ENCODE peak calls at places on chromosomes 4 and X, in four cellular contexts. O, R, K and Y are unnamed samples.

GRCh38 chr4:168759959-168760527 is 250.0 kb downstream of the CBR4 start:
- DNase-seq in O (no peak), R (no peak), K (no peak), Y (no peak)

GRCh38 chrX:48700951-48701653 is 4.6 kb downstream of the SUV39H1 start:
- DNase-seq in O (no peak), R (peak; percentile 6), K (no peak), Y (no peak)

GRCh38 chr4:151302432-151302831 is 23.0 kb downstream of the SH3D19 start:
- DNase-seq in O (no peak), R (peak; percentile 38), K (no peak), Y (no peak)

GRCh38 chr4:5787311-5787710 is 76.3 kb downstream of the EVC start:
- DNase-seq in O (no peak), R (no peak), K (peak; percentile 22), Y (peak; percentile 10)

GRCh38 chr4:25527044-25527443 is 128.6 kb upstream of the SLC34A2 start:
- DNase-seq in O (no peak), R (no peak), K (no peak), Y (no peak)

GRCh38 chrX:7996414-7996813 is 69.2 kb upstream of the PNPLA4 start:
- DNase-seq in O (peak; percentile 27), R (peak; percentile 40), K (no peak), Y (no peak)

GRCh38 chr4:157170321-157170720 is 50.2 kb upstream of the GRIA2 start:
- DNase-seq in O (no peak), R (peak; percentile 37), K (no peak), Y (no peak)

GRCh38 chr4:87848622-87849351 is 16.0 kb downstream of the MEPE start:
- DNase-seq in O (peak; percentile 73), R (peak; percentile 56), K (no peak), Y (peak; percentile 44)

GRCh38 chr4:104205116-104205515 is 289.6 kb downstream of the CXXC4 start:
- DNase-seq in O (no peak), R (no peak), K (no peak), Y (no peak)

GRCh38 chrX:80285131-80285773 is 135.0 kb upstream of the TENT5D start:
- DNase-seq in O (peak; percentile 55), R (peak; percentile 1), K (peak; percentile 44), Y (peak; percentile 43)

GRCh38 chr4:141905751-141906150 is 269.4 kb downstream of the IL15 start:
- DNase-seq in O (no peak), R (peak; percentile 80), K (no peak), Y (no peak)

GRCh38 chr4:122827899-122828601 is 1.4 kb downstream of the FGF2 start:
- DNase-seq in O (peak; percentile 84), R (peak; percentile 77), K (peak; percentile 69), Y (peak; percentile 86)

GRCh38 chr4:169246957-169247396 is 23.8 kb downstream of the SH3RF1 start:
- DNase-seq in O (no peak), R (no peak), K (no peak), Y (no peak)

GRCh38 chr4:85114526-85114925 is 148.0 kb upstream of the WDFY3 start:
- DNase-seq in O (no peak), R (no peak), K (no peak), Y (no peak)

GRCh38 chrX:70422886-70423336 is at the start of gene GDPD2:
- DNase-seq in O (peak; percentile 94), R (no peak), K (peak; percentile 59), Y (peak; percentile 85)

DNA sequence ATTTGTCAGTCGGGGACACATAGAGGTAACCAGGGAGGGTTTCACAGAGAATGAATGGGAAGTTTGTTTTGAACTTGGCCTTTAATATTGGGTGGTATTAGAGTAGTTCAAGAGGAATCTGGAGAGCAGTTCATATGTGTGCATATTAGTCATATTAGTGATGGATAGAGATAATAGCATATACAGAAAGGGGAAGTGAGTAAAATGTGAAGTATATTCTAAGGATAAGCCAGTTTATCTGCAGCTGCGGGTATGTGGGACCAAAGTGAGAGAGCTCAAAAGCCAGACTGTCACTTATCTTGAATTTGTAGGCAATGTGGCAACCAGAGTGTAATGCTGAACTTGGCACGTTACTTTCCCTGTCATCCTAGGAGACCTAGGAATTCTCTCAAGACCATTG is 169.9 kb downstream of the AFF2 start:
- DNase-seq in O (no peak), R (no peak), K (no peak), Y (no peak)
- H3K56ac ChIP-seq in O (no peak overlapping the region), R (no peak overlapping the region), K (no peak overlapping the region), Y (no peak overlapping the region)

GRCh38 chrX:88655460-88655859 is 91.6 kb upstream of the CPXCR1 start:
- DNase-seq in O (no peak), R (no peak), K (no peak), Y (no peak)
- H3K27me3 ChIP-seq in O (no peaks in the 10 kb centered on the region), R (no peaks in the 10 kb centered on the region), K (no peaks in the 10 kb centered on the region), Y (no peaks in the 10 kb centered on the region)

DNA sequence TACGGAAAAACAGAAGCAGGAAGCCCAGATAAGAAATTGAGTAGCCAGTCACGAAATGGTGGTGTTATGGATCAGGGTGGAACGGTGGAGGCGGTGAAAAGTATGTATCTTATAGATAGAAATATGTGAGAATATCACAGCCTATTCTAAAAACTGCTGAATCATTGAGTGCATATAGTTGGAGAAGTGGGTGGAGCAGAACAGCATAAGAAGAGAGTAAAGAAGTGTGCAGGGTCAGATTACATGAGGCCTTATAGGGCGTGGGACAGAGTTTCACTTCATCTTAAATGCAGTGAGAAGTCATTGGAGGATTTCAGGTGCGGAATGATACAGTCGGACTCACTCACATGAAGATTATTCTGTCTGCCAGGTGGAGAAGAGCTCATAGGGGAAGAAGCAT is 293.1 kb downstream of the TRIML1 start:
- DNase-seq in O (no peak), R (peak; percentile 26), K (no peak), Y (no peak)
- H3K56ac ChIP-seq in O (no peak overlapping the region), R (no peak overlapping the region), K (no peak overlapping the region), Y (no peak overlapping the region)

GRCh38 chr4:152937280-152937534 is 1.1 kb downstream of the FHDC1 start:
- DNase-seq in O (no peak), R (no peak), K (no peak), Y (no peak)
- H3K27me3 ChIP-seq in O (no peaks in the 10 kb centered on the region), R (peaks cover 64% of the 10 kb centered on the region), K (no peaks in the 10 kb centered on the region), Y (no peaks in the 10 kb centered on the region)

DNA sequence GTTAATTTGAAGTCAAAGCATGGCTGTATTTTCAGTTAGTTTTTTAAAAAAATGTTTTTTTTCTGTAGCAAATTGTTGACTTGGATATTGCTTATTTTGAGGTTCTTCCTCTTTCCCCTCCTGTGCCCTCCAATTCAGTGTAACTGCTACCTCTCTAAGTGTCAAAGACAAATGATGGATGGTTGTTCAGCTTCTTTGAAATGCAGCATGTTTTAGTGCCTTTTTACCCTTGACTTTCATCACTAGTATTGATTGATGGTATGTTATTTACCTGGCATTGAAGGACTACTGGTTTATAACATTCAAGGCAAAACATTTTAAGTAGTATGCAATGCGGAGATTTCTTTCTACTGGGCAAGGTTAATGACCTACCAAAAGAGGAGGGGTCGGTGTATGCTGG is 281.0 kb upstream of the FAT1 start:
- DNase-seq in O (no peak), R (no peak), K (no peak), Y (no peak)
- H3K56ac ChIP-seq in O (no peak overlapping the region), R (no peak overlapping the region), K (no peak overlapping the region), Y (no peak overlapping the region)

DNA sequence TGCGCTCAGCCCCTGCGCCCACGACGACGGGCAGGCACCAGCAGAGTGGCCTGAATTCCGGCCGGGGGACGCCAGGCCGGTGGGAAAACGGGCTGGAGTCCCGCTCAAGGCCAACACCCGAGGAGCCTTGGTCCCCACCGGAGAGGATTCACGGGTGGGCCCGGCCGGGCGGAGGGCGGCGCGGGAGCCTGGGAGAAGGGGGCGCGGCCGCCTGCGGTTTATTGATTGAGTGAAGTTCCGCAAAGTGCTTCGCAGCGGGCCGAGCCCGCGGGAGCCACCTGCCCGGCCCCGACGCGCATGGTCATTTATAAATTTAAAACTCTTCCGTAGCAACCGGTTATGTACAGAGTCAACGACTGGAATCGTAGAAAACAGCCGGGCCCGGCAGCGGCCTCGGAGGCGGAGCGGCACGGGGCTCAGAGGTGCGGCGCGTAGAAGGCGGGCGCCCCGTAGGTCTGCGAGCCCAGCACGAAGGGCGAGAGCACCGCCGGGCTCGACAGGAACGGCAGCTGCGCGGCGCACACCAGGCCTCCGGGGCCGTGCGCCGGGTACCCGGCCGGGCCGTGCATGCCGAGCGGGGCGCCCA is 3.6 kb downstream of the NKX1-1 start:
- DNase-seq in O (no peak), R (no peak), K (no peak), Y (peak; percentile 34)
- H3K27me3 ChIP-seq in O (peaks cover 62% of the 10 kb centered on the region), R (peaks cover 73% of the 10 kb centered on the region), K (peaks cover 70% of the 10 kb centered on the region), Y (peaks cover 67% of the 10 kb centered on the region)